ENCODE peak calls at places on chromosomes 2 and 18, in four cellular contexts. One of them, this sample, is unnamed.

GRCh38 chr2:33372940-33373553 is 103.4 kb upstream of the RASGRP3 start:
- DNase-seq in AG04450: no peak
- DNase-seq in right atrium auricular region: no peak
- DNase-seq in gastrocnemius medialis: no peak
- DNase-seq in this sample: no peak

GRCh38 chr18:67553471-67553870 is 37.0 kb upstream of the DSEL start:
- DNase-seq in AG04450: no peak
- DNase-seq in right atrium auricular region: no peak
- DNase-seq in gastrocnemius medialis: no peak
- DNase-seq in this sample: no peak

GRCh38 chr18:57075716-57076400 is 71.0 kb upstream of the BOD1L2 start:
- DNase-seq in AG04450: no peak
- DNase-seq in right atrium auricular region: no peak
- DNase-seq in gastrocnemius medialis: no peak
- DNase-seq in this sample: no peak

GRCh38 chr2:178088774-178089173 is 16.2 kb upstream of the PDE11A start:
- DNase-seq in AG04450: no peak
- DNase-seq in right atrium auricular region: no peak
- DNase-seq in gastrocnemius medialis: no peak
- DNase-seq in this sample: no peak

GRCh38 chr2:9897331-9897737 is 54.1 kb downstream of the TAF1B start:
- DNase-seq in AG04450: peak; percentile 81
- DNase-seq in right atrium auricular region: peak; percentile 93
- DNase-seq in gastrocnemius medialis: peak; percentile 43
- DNase-seq in this sample: no peak

GRCh38 chr2:144379891-144380311 is 140.0 kb downstream of the ZEB2 start:
- DNase-seq in AG04450: no peak
- DNase-seq in right atrium auricular region: no peak
- DNase-seq in gastrocnemius medialis: no peak
- DNase-seq in this sample: no peak

GRCh38 chr2:126860395-126860794 is 38.3 kb upstream of the TEX51 start:
- DNase-seq in AG04450: no peak
- DNase-seq in right atrium auricular region: peak; percentile 23
- DNase-seq in gastrocnemius medialis: no peak
- DNase-seq in this sample: peak; percentile 33

GRCh38 chr2:48080534-48081316 is 174.4 kb upstream of the FBXO11 start:
- DNase-seq in AG04450: no peak
- DNase-seq in right atrium auricular region: no peak
- DNase-seq in gastrocnemius medialis: no peak
- DNase-seq in this sample: no peak

GRCh38 chr2:240962371-240963064 is 35.9 kb upstream of the SNED1 start:
- DNase-seq in AG04450: no peak
- DNase-seq in right atrium auricular region: peak; percentile 68
- DNase-seq in gastrocnemius medialis: no peak
- DNase-seq in this sample: peak; percentile 72

GRCh38 chr2:11292464-11293255 is 51.8 kb downstream of the ROCK2 start:
- DNase-seq in AG04450: no peak
- DNase-seq in right atrium auricular region: no peak
- DNase-seq in gastrocnemius medialis: no peak
- DNase-seq in this sample: no peak

GRCh38 chr2:30282081-30282480 is 50.7 kb downstream of the LBH start:
- DNase-seq in AG04450: no peak
- DNase-seq in right atrium auricular region: no peak
- DNase-seq in gastrocnemius medialis: no peak
- DNase-seq in this sample: peak; percentile 26

GRCh38 chr2:233439191-233439590 is 84.9 kb downstream of the DGKD start:
- DNase-seq in AG04450: no peak
- DNase-seq in right atrium auricular region: no peak
- DNase-seq in gastrocnemius medialis: no peak
- DNase-seq in this sample: no peak

GRCh38 chr2:216111122-216111521 is 2.0 kb downstream of the XRCC5 start:
- DNase-seq in AG04450: no peak
- DNase-seq in right atrium auricular region: no peak
- DNase-seq in gastrocnemius medialis: no peak
- DNase-seq in this sample: no peak
- H3K27ac ChIP-seq in AG04450: no peak overlapping the region
- H3K27ac ChIP-seq in right atrium auricular region: no peak overlapping the region
- H3K27ac ChIP-seq in gastrocnemius medialis: no peak overlapping the region
- H3K27ac ChIP-seq in this sample: no peak overlapping the region

DNA sequence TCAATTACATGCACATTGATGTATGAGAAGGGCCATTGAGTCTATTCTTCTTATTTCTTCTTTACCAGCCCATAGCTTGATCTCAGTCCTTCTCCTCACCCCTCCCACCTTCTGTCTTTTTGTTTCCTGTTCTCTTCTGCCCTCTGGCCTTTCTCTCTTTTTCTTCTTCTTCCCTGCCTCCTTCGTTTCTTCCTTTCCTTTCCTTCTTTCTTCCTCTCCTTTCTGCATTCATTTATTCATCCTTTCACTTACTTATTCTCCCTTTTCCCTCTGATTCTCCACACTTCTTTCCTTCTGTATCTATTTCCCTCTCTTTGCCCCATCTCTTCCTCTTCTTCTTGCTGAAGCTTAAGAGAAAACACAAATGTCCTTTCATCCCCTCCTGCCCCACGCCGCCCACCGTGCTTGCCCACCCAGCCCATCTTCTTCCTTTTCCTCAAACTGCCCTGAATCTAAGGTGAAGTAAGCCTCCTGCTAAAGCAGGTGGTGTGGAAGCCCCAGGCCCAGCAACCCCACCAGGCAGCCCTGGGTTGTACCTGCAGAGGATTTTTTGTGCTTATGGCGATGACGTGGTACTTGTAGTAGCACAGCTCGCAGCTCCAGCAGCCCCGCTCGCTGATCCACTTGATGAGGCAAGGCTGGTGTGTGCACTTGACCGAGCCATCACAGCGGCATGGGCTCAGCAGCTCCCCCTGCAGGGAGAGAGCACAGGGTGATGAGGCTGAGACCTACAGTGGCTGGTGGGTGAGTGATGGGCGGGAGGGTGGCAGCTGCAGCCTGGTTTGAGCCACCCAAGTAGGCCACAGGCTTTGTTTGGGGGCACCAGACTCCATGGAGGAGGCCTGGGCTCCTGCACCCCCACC is 89.0 kb downstream of the MARCHF4 start:
- DNase-seq in AG04450: no peak
- DNase-seq in right atrium auricular region: no peak
- DNase-seq in gastrocnemius medialis: no peak
- DNase-seq in this sample: no peak
- H3K4me3 ChIP-seq in AG04450: no peak overlapping the region
- H3K4me3 ChIP-seq in right atrium auricular region: no peak overlapping the region
- H3K4me3 ChIP-seq in gastrocnemius medialis: no peak overlapping the region
- H3K4me3 ChIP-seq in this sample: no peak overlapping the region

GRCh38 chr2:279366-279765 is 8.5 kb downstream of the ALKAL2 start:
- DNase-seq in AG04450: no peak
- DNase-seq in right atrium auricular region: no peak
- DNase-seq in gastrocnemius medialis: no peak
- DNase-seq in this sample: no peak
- TF ChIP-seq CTCF in AG04450: no peak
- TF ChIP-seq CTCF in right atrium auricular region: no peak
- TF ChIP-seq CTCF in gastrocnemius medialis: no peak
- TF ChIP-seq CTCF in this sample: no peak

DNA sequence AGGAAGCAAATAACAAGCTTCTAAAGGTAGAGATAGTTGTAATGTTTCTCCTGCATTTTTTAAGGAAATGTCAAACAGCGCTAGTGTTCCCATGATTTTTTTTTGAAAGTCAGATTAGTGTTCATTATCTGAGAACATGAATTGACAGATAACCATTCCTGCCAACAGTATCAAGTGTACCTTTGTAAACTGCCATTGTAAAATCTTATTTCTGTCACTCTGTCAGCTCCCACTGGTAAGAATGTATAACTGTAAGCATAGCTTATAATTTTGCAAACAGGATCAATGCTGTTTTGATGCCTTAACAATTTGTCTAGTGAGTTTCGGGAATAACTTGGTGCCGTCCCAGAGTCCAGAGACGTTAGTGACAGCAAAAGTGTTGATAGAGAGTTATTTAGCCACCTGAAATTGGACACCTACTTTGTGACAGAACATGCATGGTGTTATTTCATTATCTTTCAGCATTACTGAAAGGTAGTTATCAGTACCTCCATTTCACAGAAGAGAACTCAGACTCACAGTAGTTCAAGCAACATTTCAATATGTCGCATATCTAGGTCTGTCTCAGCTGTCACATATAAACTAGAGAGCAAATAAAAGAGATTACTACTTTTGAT is 221.4 kb downstream of the THSD7B start:
- DNase-seq in AG04450: no peak
- DNase-seq in right atrium auricular region: no peak
- DNase-seq in gastrocnemius medialis: no peak
- DNase-seq in this sample: no peak
- H3K27ac ChIP-seq in AG04450: no peak overlapping the region
- H3K27ac ChIP-seq in right atrium auricular region: no peak overlapping the region
- H3K27ac ChIP-seq in gastrocnemius medialis: no peak overlapping the region
- H3K27ac ChIP-seq in this sample: no peak overlapping the region